ENCODE peak calls at places on chromosomes 2 and 18, in five cellular contexts. G is dorsolateral prefrontal cortex, H is EH, E is ELR, D is NCI-H510A treated with DMSO at 0.1 percent for 48 hours. O is an unnamed sample.

GRCh38 chr2:24203787-24204150 is 28.9 kb downstream of the FAM228A start:
- DNase-seq in G (no peak), H (no peak), E (no peak), D (no peak), O (no peak)

GRCh38 chr2:145563752-145564615 is 1044.1 kb upstream of the ZEB2 start:
- DNase-seq in G (no peak), H (no peak), E (no peak), D (peak), O (no peak)

GRCh38 chr2:23651187-23651983 is 266.4 kb downstream of the KLHL29 start:
- DNase-seq in G (no peak), H (peak), E (peak), D (no peak), O (no peak)

GRCh38 chr2:237150831-237151230 is 65.1 kb downstream of the COPS8 start:
- DNase-seq in G (no peak), H (no peak), E (no peak), D (no peak), O (no peak)

GRCh38 chr2:220539481-220539880 is 912.1 kb downstream of the SLC4A3 start:
- DNase-seq in G (no peak), H (no peak), E (no peak), D (no peak), O (no peak)

GRCh38 chr2:70104231-70105111 is 17.2 kb downstream of the PCBP1 start:
- DNase-seq in G (no peak), H (peak), E (peak), D (peak), O (peak)

GRCh38 chr18:42437646-42438045 is 482.6 kb downstream of the PIK3C3 start:
- DNase-seq in G (no peak), H (no peak), E (no peak), D (no peak), O (no peak)

GRCh38 chr2:239781461-239781860 is 243.7 kb downstream of the NDUFA10 start:
- DNase-seq in G (no peak), H (no peak), E (no peak), D (no peak), O (no peak)

GRCh38 chr18:77108821-77109692 is 23.5 kb downstream of the MBP start:
- DNase-seq in G (no peak), H (no peak), E (no peak), D (no peak), O (no peak)

GRCh38 chr2:222311978-222312738 is 13.4 kb upstream of the PAX3 start:
- DNase-seq in G (no peak), H (no peak), E (no peak), D (no peak), O (no peak)

GRCh38 chr2:64760131-64760530 is 106.4 kb upstream of the SERTAD2 start:
- DNase-seq in G (no peak), H (no peak), E (no peak), D (no peak), O (no peak)

GRCh38 chr2:52934920-52935640 is 832.5 kb upstream of the CHAC2 start:
- DNase-seq in G (no peak), H (no peak), E (no peak), D (no peak), O (no peak)

O was measured in T1000.